ENCODE peak calls at places on chromosomes 2 and 18, in ten cellular contexts. K is CD8-positive, alpha-beta T cell; L is GM12865; I is brain microvascular endothelial cell; D is glutamatergic neuron; G is dorsolateral prefrontal cortex; Q is nephron progenitor cell; P is astrocyte of the spinal cord; A is choroid plexus epithelial cell; Z is Peyer's patch. Y is an unnamed sample.

GRCh38 chr2:96265349-96265839 is 403 bp downstream of the TMEM127 start:
- DNase-seq in K (peak), L (no peak), I (no peak), D (peak), G (peak), Q (peak), P (no peak), A (no peak), Z (no peak), Y (peak)

GRCh38 chr18:73509460-73509859 is 638.2 kb downstream of the FBXO15 start:
- DNase-seq in K (no peak), L (no peak), I (no peak), D (no peak), G (no peak), Q (no peak), P (peak), A (peak), Z (no peak), Y (no peak)

GRCh38 chr2:113720167-113720566 is 36.3 kb downstream of the SLC35F5 start:
- DNase-seq in K (no peak), L (no peak), I (no peak), D (no peak), G (no peak), Q (no peak), P (no peak), A (peak), Z (no peak), Y (no peak)

GRCh38 chr2:229409751-229410181 is 138.7 kb upstream of the PID1 start:
- DNase-seq in K (no peak), L (no peak), I (no peak), D (no peak), G (no peak), Q (no peak), P (no peak), A (no peak), Z (no peak), Y (no peak)

GRCh38 chr2:217653240-217653639 is 349.6 kb downstream of the TNS1 start:
- DNase-seq in K (no peak), L (no peak), I (peak), D (no peak), G (peak), Q (no peak), P (peak), A (peak), Z (no peak), Y (no peak)

GRCh38 chr2:88068044-88068443 is 419 bp downstream of the SMYD1 start:
- DNase-seq in K (no peak), L (no peak), I (no peak), D (no peak), G (no peak), Q (no peak), P (no peak), A (no peak), Z (no peak), Y (no peak)

GRCh38 chr2:223416826-223417610 is 185.1 kb downstream of the SCG2 start:
- DNase-seq in K (no peak), L (no peak), I (no peak), D (no peak), G (no peak), Q (no peak), P (no peak), A (peak), Z (no peak), Y (no peak)

GRCh38 chr2:136052374-136053362 is 65.3 kb downstream of the CXCR4 start:
- DNase-seq in K (no peak), L (peak), I (no peak), D (no peak), G (no peak), Q (no peak), P (no peak), A (no peak), Z (no peak), Y (no peak)

GRCh38 chr18:37249171-37249886 is 316.3 kb downstream of the CELF4 start:
- DNase-seq in K (no peak), L (no peak), I (no peak), D (no peak), G (no peak), Q (no peak), P (no peak), A (no peak), Z (peak), Y (no peak)

GRCh38 chr2:24993797-24994196 is 22.0 kb upstream of the DNAJC27 start:
- DNase-seq in K (no peak), L (no peak), I (no peak), D (no peak), G (no peak), Q (no peak), P (no peak), A (no peak), Z (no peak), Y (no peak)

GRCh38 chr2:151053661-151053990 is 208.0 kb downstream of the RBM43 start:
- DNase-seq in K (no peak), L (no peak), I (no peak), D (no peak), G (no peak), Q (no peak), P (no peak), A (no peak), Z (no peak), Y (no peak)

GRCh38 chr2:110731064-110731463 is 1.3 kb upstream of the ACOXL start:
- DNase-seq in K (no peak), L (peak), I (no peak), D (no peak), G (no peak), Q (no peak), P (no peak), A (no peak), Z (no peak), Y (no peak)

GRCh38 chr2:201447116-201447515 is 4.1 kb downstream of the TRAK2 start:
- DNase-seq in K (no peak), L (no peak), I (no peak), D (no peak), G (no peak), Q (no peak), P (no peak), A (no peak), Z (no peak), Y (no peak)

GRCh38 chr18:59446012-59446411 is 86.9 kb upstream of the LMAN1 start:
- DNase-seq in K (no peak), L (no peak), I (peak), D (no peak), G (no peak), Q (peak), P (peak), A (peak), Z (no peak), Y (no peak)
- TF ChIP-seq CTCF in K (no peak), L (no peak), I (peak), D (no peak), G (no peak), Q (no peak), P (no peak), A (peak), Z (no peak), Y (no peak)

DNA sequence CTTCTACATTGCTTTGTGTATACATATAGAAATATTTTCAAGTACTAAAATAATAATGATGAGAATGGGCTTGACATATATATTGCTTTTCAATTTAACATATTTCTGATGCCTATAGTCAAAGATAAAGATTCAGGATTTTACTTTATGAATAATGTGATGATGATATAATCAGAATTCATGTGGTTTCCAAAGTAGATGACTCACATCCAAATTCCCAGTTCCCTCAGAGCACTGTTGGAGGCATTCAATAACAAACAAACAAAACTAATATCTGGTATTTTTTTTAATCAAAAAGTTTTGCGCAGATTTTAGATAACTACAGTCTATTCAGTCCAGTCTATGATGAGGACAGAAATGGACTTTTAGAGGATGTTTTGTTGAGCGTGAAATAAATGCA is 2094.5 kb upstream of the CELF4 start:
- DNase-seq in K (no peak), L (no peak), I (peak), D (no peak), G (no peak), Q (no peak), P (peak), A (peak), Z (no peak), Y (no peak)
- TF ChIP-seq CTCF in K (no peak), L (no peak), I (no peak), D (no peak), G (no peak), Q (no peak), P (no peak), A (no peak), Z (no peak), Y (no peak)

GRCh38 chr2:196962325-196962724 is 35.8 kb upstream of the PGAP1 start:
- DNase-seq in K (no peak), L (no peak), I (no peak), D (no peak), G (no peak), Q (no peak), P (no peak), A (no peak), Z (no peak), Y (no peak)
- TF ChIP-seq CTCF in K (no peak), L (no peak), I (no peak), D (no peak), G (no peak), Q (no peak), P (no peak), A (no peak), Z (no peak), Y (no peak)

DNA sequence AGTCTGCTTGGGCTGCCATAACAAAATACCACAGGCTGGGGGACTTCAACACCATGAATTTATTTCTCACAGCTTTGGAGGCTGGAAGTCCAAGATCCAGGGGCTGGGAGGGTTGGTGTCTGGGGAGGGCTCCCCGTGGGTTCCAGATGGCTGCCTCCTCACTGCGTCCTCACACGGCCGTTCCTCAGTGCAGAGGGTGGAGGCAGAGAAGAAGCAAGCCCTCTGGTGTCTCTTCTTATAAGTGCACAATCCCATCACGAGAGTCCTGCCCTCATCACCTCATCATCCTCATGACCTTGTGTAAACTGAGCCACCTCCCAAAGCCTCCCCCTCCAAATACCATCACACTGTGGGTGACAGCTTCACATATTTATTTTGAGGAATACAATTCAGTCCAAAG is 26.3 kb downstream of the TMEM163 start:
- DNase-seq in K (no peak), L (peak), I (no peak), D (no peak), G (no peak), Q (no peak), P (no peak), A (no peak), Z (no peak), Y (no peak)
- TF ChIP-seq CTCF in K (peak), L (peak), I (no peak), D (no peak), G (no peak), Q (no peak), P (no peak), A (no peak), Z (no peak), Y (no peak)

GRCh38 chr2:191501390-191502168 is 176.4 kb upstream of the NABP1 start:
- DNase-seq in K (no peak), L (no peak), I (peak), D (no peak), G (no peak), Q (no peak), P (peak), A (peak), Z (no peak), Y (no peak)
- TF ChIP-seq CTCF in K (no peak), L (no peak), I (peak), D (peak), G (peak), Q (peak), P (peak), A (peak), Z (peak), Y (peak)

Y was measured in neural crest cell.